ENCODE peak calls at places on chromosomes 7 and 10, in five cellular contexts. F is H1; E is A549; C is CD8-positive, alpha-beta T cell; M is mucosa of descending colon. V is an unnamed sample.

GRCh38 chr10:58674260-58674659 is 161.6 kb downstream of the BICC1 start:
- DNase-seq in E (no peak), C (no peak), F (no peak), M (no peak), V (no peak)

GRCh38 chr7:1777122-1777521 is 107.0 kb downstream of the ELFN1 start:
- DNase-seq in F (no peak), M (no peak), E (no peak), C (no peak), V (no peak)

GRCh38 chr7:13097508-13097907 is 410.1 kb downstream of the ARL4A start:
- DNase-seq in E (no peak), C (no peak), M (no peak), F (no peak), V (no peak)

GRCh38 chr7:34059551-34059840 is 154.2 kb downstream of the BMPER start:
- DNase-seq in M (no peak), C (no peak), F (no peak), E (no peak), V (no peak)

GRCh38 chr10:124611738-124612137 is 132.4 kb downstream of the FAM53B start:
- DNase-seq in C (peak), M (peak), E (no peak), F (no peak), V (no peak)

GRCh38 chr7:122616951-122617350 is 82.0 kb downstream of the RNF133 start:
- DNase-seq in E (no peak), F (no peak), C (no peak), M (no peak), V (no peak)

GRCh38 chr7:47938574-47939165 is 9.6 kb downstream of the PKD1L1 start:
- DNase-seq in C (no peak), E (peak), F (no peak), M (no peak), V (no peak)

GRCh38 chr10:25261110-25261509 is 86.3 kb downstream of the GPR158 start:
- DNase-seq in M (no peak), F (no peak), E (no peak), C (no peak), V (no peak)

GRCh38 chr10:108586424-108586823 is 1336.9 kb downstream of the XPNPEP1 start:
- DNase-seq in C (no peak), E (no peak), F (no peak), M (no peak), V (no peak)

GRCh38 chr7:16939161-16939560 is 57.4 kb upstream of the AGR3 start:
- DNase-seq in M (no peak), F (no peak), C (no peak), E (no peak), V (no peak)

GRCh38 chr10:114825513-114826253 is 4.1 kb downstream of the FHIP2A start:
- DNase-seq in E (peak), C (no peak), M (no peak), F (no peak), V (no peak)

GRCh38 chr7:106218546-106218945 is 66.2 kb downstream of the NAMPT start:
- DNase-seq in C (no peak), E (no peak), F (no peak), M (no peak), V (no peak)

GRCh38 chr10:132417249-132417878 is 20.4 kb downstream of the PWWP2B start:
- DNase-seq in F (no peak), E (no peak), M (peak), C (no peak), V (no peak)

GRCh38 chr7:156131881-156132280 is 319.6 kb upstream of the SHH start:
- DNase-seq in C (no peak), M (no peak), E (no peak), F (no peak), V (no peak)

GRCh38 chr10:131960631-131961046 is 21.1 kb downstream of the BNIP3 start:
- DNase-seq in C (no peak), E (no peak), M (no peak), F (no peak), V (no peak)

GRCh38 chr10:133309720-133310398 is 1.1 kb downstream of the ZNF511 start:
- DNase-seq in C (no peak), M (peak), E (no peak), F (no peak), V (no peak)

GRCh38 chr7:133484135-133484534 is 231.3 kb downstream of the EXOC4 start:
- DNase-seq in M (no peak), E (no peak), F (no peak), C (peak), V (no peak)

GRCh38 chr10:22673785-22674184 is 40.6 kb downstream of the PIP4K2A start:
- DNase-seq in E (no peak), C (no peak), M (no peak), F (no peak), V (no peak)

GRCh38 chr10:62433901-62434300 is 59.7 kb downstream of the ZNF365 start:
- DNase-seq in F (no peak), C (no peak), E (no peak), M (no peak), V (no peak)

GRCh38 chr10:44706745-44707144 is 204.4 kb upstream of the TMEM72 start:
- DNase-seq in F (no peak), E (no peak), M (no peak), C (no peak), V (no peak)

GRCh38 chr10:5945561-5946418 is 31.6 kb downstream of the IL15RA start:
- DNase-seq in M (no peak), C (no peak), E (no peak), F (no peak), V (no peak)

GRCh38 chr10:86415099-86415498 is 48.5 kb upstream of the GRID1 start:
- DNase-seq in C (no peak), E (no peak), M (no peak), F (no peak), V (no peak)

GRCh38 chr10:14705548-14706234 is 69.0 kb downstream of the FAM107B start:
- DNase-seq in C (no peak), F (no peak), E (no peak), M (no peak), V (no peak)

GRCh38 chr10:70742537-70743429 is 42.4 kb downstream of the TBATA start:
- DNase-seq in M (no peak), F (no peak), C (no peak), E (no peak), V (no peak)

GRCh38 chr10:111018021-111018420 is 58.8 kb upstream of the ADRA2A start:
- DNase-seq in F (no peak), M (no peak), C (no peak), E (no peak), V (no peak)

GRCh38 chr7:38222481-38223096 is 44.5 kb downstream of the STARD3NL start:
- DNase-seq in E (peak), M (no peak), C (peak), F (no peak), V (no peak)

GRCh38 chr7:110157631-110158362 is 933.1 kb upstream of the LRRN3 start:
- DNase-seq in M (no peak), C (no peak), F (no peak), E (no peak), V (no peak)

GRCh38 chr10:103232772-103233488 is 12.8 kb upstream of the RPEL1 start:
- DNase-seq in E (peak), M (no peak), F (no peak), C (no peak), V (no peak)

GRCh38 chr10:103241262-103242011 is 4.2 kb upstream of the RPEL1 start:
- DNase-seq in M (peak), F (no peak), C (no peak), E (peak), V (no peak)

GRCh38 chr10:103235775-103236174 is 9.9 kb upstream of the RPEL1 start:
- DNase-seq in C (no peak), E (no peak), F (no peak), M (no peak), V (no peak)

DNA sequence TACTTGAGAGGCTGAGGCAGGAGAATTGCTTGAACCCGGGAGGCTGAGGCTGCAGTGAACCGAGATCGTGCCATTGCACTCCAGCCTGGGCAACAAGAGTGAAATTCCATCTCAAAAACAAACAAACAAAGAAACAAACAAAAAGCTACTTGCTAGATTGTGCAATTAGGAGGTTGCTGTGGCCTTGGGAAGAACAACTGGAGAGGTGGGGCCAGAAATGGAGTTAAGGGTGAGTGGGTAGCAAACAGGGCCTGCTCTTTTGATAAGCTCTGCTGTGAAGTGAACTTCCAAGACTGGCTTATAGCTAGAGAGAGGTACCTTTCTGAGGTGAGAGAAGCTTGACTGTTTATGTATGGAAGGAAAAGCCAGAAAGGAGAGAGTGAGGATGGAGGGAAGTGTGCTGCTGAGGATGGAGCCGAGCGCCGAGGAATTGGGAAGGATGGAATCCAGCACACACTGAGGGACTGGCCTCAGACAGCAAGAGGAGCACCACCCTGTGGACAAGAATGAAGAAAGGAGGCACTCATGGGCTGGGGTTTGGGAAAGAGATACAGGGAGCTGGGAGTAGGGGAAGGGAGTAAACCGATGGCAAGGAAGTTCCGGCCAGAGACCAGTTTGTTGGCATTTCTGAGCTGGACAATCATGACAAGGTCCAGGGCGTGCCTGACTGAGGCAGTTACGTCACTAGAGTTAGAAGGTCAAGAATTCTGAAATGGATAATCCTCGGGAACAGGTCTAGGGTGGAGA is 7.0 kb upstream of the RPEL1 start:
- DNase-seq in C (no peak), E (peak), M (peak), F (no peak), V (no peak)
- TF ChIP-seq CTCF in C (no peak), E (peak), M (no peak), F (peak), V (no peak)

GRCh38 chr7:50156163-50156562 is 63.1 kb upstream of the ZPBP start:
- DNase-seq in F (no peak), M (no peak), C (no peak), E (no peak), V (no peak)

GRCh38 chr7:50152486-50152885 is 59.4 kb upstream of the ZPBP start:
- DNase-seq in C (no peak), E (no peak), F (no peak), M (no peak), V (no peak)

GRCh38 chr7:50153141-50153540 is 60.1 kb upstream of the ZPBP start:
- DNase-seq in F (no peak), M (no peak), E (no peak), C (no peak), V (no peak)

GRCh38 chr7:50156746-50157145 is 63.7 kb upstream of the ZPBP start:
- DNase-seq in C (no peak), F (no peak), M (no peak), E (no peak), V (no peak)

GRCh38 chr7:50155755-50156154 is 62.7 kb upstream of the ZPBP start:
- DNase-seq in C (no peak), F (no peak), M (no peak), E (no peak), V (no peak)
- TF ChIP-seq CTCF in C (no peak), F (no peak), M (no peak), E (no peak), V (no peak)

GRCh38 chr10:32954080-32954479 is 4.0 kb downstream of the ITGB1 start:
- DNase-seq in F (no peak), C (no peak), M (no peak), E (peak), V (no peak)
- TF ChIP-seq CTCF in F (no peak), C (no peak), M (no peak), E (peak), V (no peak)

GRCh38 chr10:103572597-103573321 is 79.3 kb downstream of the NEURL1 start:
- DNase-seq in C (no peak), E (no peak), M (no peak), F (no peak), V (no peak)
- TF ChIP-seq CTCF in C (no peak), E (no peak), M (no peak), F (no peak), V (no peak)

DNA sequence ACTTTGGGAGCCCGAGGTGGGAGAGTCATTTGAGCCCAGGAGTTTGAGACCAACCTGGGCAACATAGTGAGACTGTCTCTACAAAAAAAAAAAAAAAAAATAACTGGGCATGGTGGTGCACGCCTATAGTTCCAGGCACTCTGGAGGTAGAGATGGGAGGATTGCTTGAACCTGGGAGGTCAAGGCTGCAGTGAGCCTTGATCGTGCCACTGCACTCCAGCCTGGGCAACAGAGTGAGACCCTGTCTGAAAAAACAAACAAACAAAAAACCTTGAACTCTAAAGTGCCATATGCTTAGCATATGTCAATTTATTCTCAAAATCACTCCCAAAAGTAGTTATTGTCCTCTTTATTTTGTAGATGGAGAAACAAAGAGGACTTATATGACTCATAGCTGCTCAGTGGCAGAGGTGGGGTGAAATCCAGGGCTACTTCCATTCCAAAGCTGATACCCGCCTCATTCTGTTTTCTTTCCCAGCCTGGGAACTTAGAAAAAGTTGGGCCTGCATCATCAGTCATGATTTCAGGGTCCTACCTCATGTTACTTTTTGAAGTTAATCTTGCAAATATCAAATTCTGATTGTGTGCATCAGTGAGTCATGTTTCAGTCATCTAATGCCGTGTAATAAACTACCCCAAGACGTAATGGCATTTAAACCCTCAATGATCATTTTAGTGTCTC is 13.3 kb downstream of the DHTKD1 start:
- DNase-seq in E (peak), F (no peak), M (no peak), C (no peak), V (no peak)
- TF ChIP-seq CTCF in E (no peak), F (no peak), M (no peak), C (no peak), V (no peak)

DNA sequence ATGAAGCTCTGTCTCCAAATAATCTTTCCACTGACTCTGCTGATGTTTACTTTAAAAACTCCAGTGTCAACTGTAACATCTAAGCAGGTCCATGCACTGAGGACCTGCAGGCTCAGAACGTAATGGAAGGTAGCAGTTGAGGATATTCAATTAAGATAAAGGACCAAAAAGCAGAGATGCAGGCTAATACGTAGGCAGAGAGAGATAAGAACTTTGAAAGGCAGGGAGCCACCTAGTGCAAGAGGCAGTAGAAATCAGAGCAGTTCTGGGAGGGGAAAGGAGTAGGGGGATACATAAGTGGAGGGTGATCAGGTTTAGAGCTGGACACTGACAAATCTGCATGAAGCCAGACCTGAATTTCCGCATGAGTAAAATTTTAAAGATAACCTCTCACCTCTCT is 114.5 kb upstream of the POM121L12 start:
- DNase-seq in F (no peak), E (no peak), C (no peak), M (no peak), V (no peak)
- TF ChIP-seq CTCF in F (no peak), E (no peak), C (no peak), M (no peak), V (no peak)

DNA sequence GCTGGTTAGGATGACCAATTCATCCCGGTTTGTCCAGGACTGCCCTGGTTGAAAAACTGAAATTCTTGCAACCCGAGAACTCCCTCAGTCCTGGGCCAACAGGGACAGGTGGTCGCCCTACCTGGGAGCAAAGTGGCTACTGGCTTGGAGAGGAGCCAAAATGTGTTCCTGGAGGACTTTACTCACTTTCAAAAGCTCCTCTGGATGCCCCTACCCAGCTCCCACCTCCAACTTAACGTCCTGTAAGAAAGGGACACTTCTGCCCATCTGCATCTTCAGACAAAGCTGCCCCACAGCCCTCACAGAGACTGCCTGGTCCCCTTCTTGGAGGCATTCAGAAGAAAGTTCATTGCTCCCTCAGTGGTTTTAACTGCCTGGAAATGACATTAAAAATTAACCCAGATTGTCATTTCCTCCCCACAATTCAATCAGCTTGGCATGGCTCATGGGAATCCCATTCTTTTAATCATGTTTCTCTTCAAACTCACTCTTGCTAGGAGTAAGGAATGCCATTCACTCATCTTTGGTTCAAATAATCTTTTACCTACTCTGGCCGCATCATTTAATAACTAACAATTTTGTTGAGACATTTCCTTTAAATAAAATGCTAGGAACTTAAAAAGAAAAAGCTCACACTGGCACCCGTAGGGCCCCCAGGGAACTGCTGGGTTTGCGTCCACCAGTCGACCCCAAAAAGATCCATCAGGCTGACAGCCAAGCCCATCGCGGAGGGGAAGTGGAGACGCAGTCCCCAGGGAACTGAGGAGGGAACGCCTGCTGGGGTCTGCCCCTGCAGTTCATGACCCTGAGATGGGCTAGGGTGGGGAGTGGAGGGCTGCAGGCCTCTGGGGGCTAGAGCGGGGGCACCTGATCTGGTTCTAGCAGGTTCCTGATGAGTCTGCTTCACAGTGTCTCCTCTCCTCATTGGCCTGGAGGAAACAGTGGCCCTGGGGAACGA is 24.2 kb upstream of the HSPA12A start:
- DNase-seq in F (no peak), M (no peak), C (no peak), E (no peak), V (no peak)
- TF ChIP-seq CTCF in F (peak), M (no peak), C (no peak), E (no peak), V (no peak)

V was measured in mesothelial cell of epicardium.